ENCODE peak calls at places on chromosomes 2 and 18, in five cellular contexts. J is amniotic stem cell, D is tibial nerve, P is epithelial cell of esophagus, I is body of pancreas. S is an unnamed sample.

GRCh38 chr2:181041661-181042060 is 61.3 kb downstream of the UBE2E3 start:
- DNase-seq in J (no peak), P (peak), D (no peak), I (no peak), S (no peak)

GRCh38 chr2:101655941-101656422 is 41.5 kb upstream of the MAP4K4 start:
- DNase-seq in J (no peak), P (no peak), I (peak), D (no peak), S (peak)

GRCh38 chr18:12904012-12904516 is 20.0 kb upstream of the PTPN2 start:
- DNase-seq in D (no peak), J (no peak), P (no peak), I (no peak), S (no peak)

GRCh38 chr2:37827911-37828411 is 97.1 kb upstream of the RMDN2 start:
- DNase-seq in J (no peak), P (peak), I (no peak), D (no peak), S (no peak)

GRCh38 chr2:222364280-222364895 is 60.0 kb upstream of the SGPP2 start:
- DNase-seq in I (no peak), D (no peak), P (peak), J (no peak), S (no peak)

GRCh38 chr2:104412384-104412783 is 441.5 kb upstream of the POU3F3 start:
- DNase-seq in P (peak), I (peak), D (no peak), J (no peak), S (no peak)

GRCh38 chr2:190562121-190562520 is 27.6 kb upstream of the NEMP2 start:
- DNase-seq in J (no peak), P (no peak), D (no peak), I (no peak), S (no peak)

GRCh38 chr2:133484783-133485182 is 83.5 kb downstream of the NCKAP5 start:
- DNase-seq in P (no peak), D (no peak), I (no peak), J (no peak), S (no peak)

GRCh38 chr2:100520224-100520623 is 42.6 kb upstream of the PDCL3 start:
- DNase-seq in I (no peak), J (no peak), P (peak), D (no peak), S (no peak)

GRCh38 chr18:44937985-44938384 is 257.3 kb downstream of the SETBP1 start:
- DNase-seq in D (no peak), P (no peak), J (no peak), I (no peak), S (no peak)

GRCh38 chr18:79577451-79578395 is 101.9 kb upstream of the CTDP1 start:
- DNase-seq in J (no peak), P (no peak), I (peak), D (peak), S (no peak)

GRCh38 chr2:187078297-187078696 is 229.3 kb upstream of the ZSWIM2 start:
- DNase-seq in J (no peak), D (no peak), I (no peak), P (peak), S (no peak)

GRCh38 chr2:213288913-213289700 is 4.8 kb downstream of the SPAG16 start:
- DNase-seq in I (peak), D (no peak), P (peak), J (no peak), S (no peak)

GRCh38 chr2:42100696-42101585 is 53.1 kb downstream of the PKDCC start:
- DNase-seq in P (peak), J (no peak), I (peak), D (no peak), S (peak)

GRCh38 chr18:10912790-10913560 is 236.4 kb downstream of the PIEZO2 start:
- DNase-seq in J (peak), P (no peak), D (no peak), I (no peak), S (no peak)

GRCh38 chr2:157468931-157469708 is 25.2 kb upstream of the CYTIP start:
- DNase-seq in J (peak), D (no peak), I (peak), P (peak), S (no peak)

GRCh38 chr2:218474527-218474926 is 55.6 kb downstream of the VIL1 start:
- DNase-seq in D (no peak), J (no peak), I (no peak), P (peak), S (no peak)

GRCh38 chr2:232458051-232458660 is 2.2 kb downstream of the ALPI start:
- DNase-seq in D (no peak), P (no peak), I (no peak), J (no peak), S (no peak)

GRCh38 chr18:379665-380356 is 112.0 kb upstream of the THOC1 start:
- DNase-seq in J (no peak), D (no peak), P (no peak), I (peak), S (no peak)

GRCh38 chr2:233399306-233400225 is 45.3 kb downstream of the DGKD start:
- DNase-seq in I (no peak), P (no peak), J (no peak), D (no peak), S (no peak)

GRCh38 chr2:219182331-219183150 is 4.5 kb downstream of the RETREG2 start:
- DNase-seq in D (no peak), P (no peak), I (no peak), J (no peak), S (no peak)

GRCh38 chr2:158395166-158395565 is 61.4 kb downstream of the CCDC148 start:
- DNase-seq in J (no peak), P (peak), I (peak), D (no peak), S (no peak)

GRCh38 chr2:188114014-188114413 is 177.7 kb upstream of the GULP1 start:
- DNase-seq in I (no peak), J (no peak), D (no peak), P (no peak), S (no peak)

GRCh38 chr2:37627715-37628114 is 43.7 kb downstream of the CDC42EP3 start:
- DNase-seq in J (no peak), P (peak), I (no peak), D (no peak), S (no peak)

GRCh38 chr2:57156231-57156924 is 890.2 kb upstream of the VRK2 start:
- DNase-seq in P (no peak), I (no peak), J (no peak), D (no peak), S (no peak)

GRCh38 chr2:237707859-237708398 is 80.5 kb downstream of the LRRFIP1 start:
- DNase-seq in J (no peak), I (no peak), D (no peak), P (no peak), S (no peak)

GRCh38 chr2:224565452-224566035 is 19.6 kb downstream of the CUL3 start:
- DNase-seq in I (no peak), J (no peak), D (no peak), P (no peak), S (no peak)

GRCh38 chr2:240234503-240234951 is 94.1 kb upstream of the OTOS start:
- DNase-seq in D (no peak), J (no peak), I (no peak), P (no peak), S (peak)

GRCh38 chr18:47113796-47114540 is 36.3 kb downstream of the HDHD2 start:
- DNase-seq in P (no peak), D (no peak), J (no peak), I (no peak), S (no peak)

GRCh38 chr2:170324640-170325046 is 146.7 kb downstream of the MYO3B start:
- DNase-seq in P (peak), J (no peak), I (peak), D (no peak), S (no peak)

S was measured in tibial artery.